ENCODE peak calls at places on chromosomes 12 and 14, in seven cellular contexts. Z is activated CD8-positive, alpha-beta T cell treated with anti-CD3 and anti-CD28 coated beads, Interleukin-2, amount 10 ng/mL, durations not matched to agents 7 days and 5 days; W is activated naive CD8-positive, alpha-beta T cell treated with anti-CD3 and anti-CD28 coated beads, Interleukin-2, amount 50 U/mL, for 24 hours; Q is stimulated activated CD4-positive, alpha-beta T cell treated with anti-CD3 and anti-CD28 coated beads, Interleukin-1b, Interleukin-23, amount 100 ng/mL, for 24 hours; F is heart left ventricle; B is NCI-H1105; X is GM04504. O is an unnamed sample.

GRCh38 chr12:32566663-32567634 is 112.2 kb upstream of the DNM1L start:
- DNase-seq in Z (no peak), W (no peak), Q (no peak), F (no peak), B (no peak), X (no peak), O (no peak)

GRCh38 chr12:24947541-24948451 is 1.1 kb downstream of the BCAT1 start:
- DNase-seq in Z (no peak), W (no peak), Q (no peak), F (no peak), B (no peak), X (no peak), O (no peak)

GRCh38 chr12:127267128-127267527 is 999.8 kb upstream of the TMEM132C start:
- DNase-seq in Z (no peak), W (no peak), Q (no peak), F (no peak), B (no peak), X (no peak), O (no peak)

GRCh38 chr14:101359221-101360044 is 201.9 kb upstream of the DIO3 start:
- DNase-seq in Z (no peak), W (no peak), Q (no peak), F (no peak), B (no peak), X (peak; percentile 1), O (no peak)

GRCh38 chr14:58865520-58866281 is 227.9 kb downstream of the DACT1 start:
- DNase-seq in Z (no peak), W (no peak), Q (no peak), F (no peak), B (no peak), X (no peak), O (no peak)

GRCh38 chr12:26244503-26244902 is 49.1 kb downstream of the SSPN start:
- DNase-seq in Z (no peak), W (no peak), Q (no peak), F (no peak), B (no peak), X (no peak), O (no peak)

GRCh38 chr14:30267141-30267540 is 291.8 kb upstream of the G2E3 start:
- DNase-seq in Z (no peak), W (no peak), Q (no peak), F (no peak), B (no peak), X (no peak), O (no peak)

GRCh38 chr14:68535404-68536024 is 257.4 kb downstream of the ZFP36L1 start:
- DNase-seq in Z (no peak), W (no peak), Q (no peak), F (no peak), B (no peak), X (peak; percentile 82), O (no peak)

GRCh38 chr12:51788876-51789275 is 59.6 kb downstream of the FIGNL2 start:
- DNase-seq in Z (no peak), W (no peak), Q (no peak), F (no peak), B (no peak), X (peak; percentile 47), O (no peak)

GRCh38 chr14:103196716-103197115 is 73.5 kb downstream of the TNFAIP2 start:
- DNase-seq in Z (no peak), W (no peak), Q (no peak), F (no peak), B (no peak), X (no peak), O (no peak)

GRCh38 chr14:61051046-61051445 is 70.0 kb downstream of the SLC38A6 start:
- DNase-seq in Z (no peak), W (no peak), Q (no peak), F (peak; percentile 22), B (no peak), X (no peak), O (no peak)

GRCh38 chr12:39230086-39230485 is 212.8 kb downstream of the KIF21A start:
- DNase-seq in Z (no peak), W (no peak), Q (no peak), F (no peak), B (no peak), X (no peak), O (no peak)

GRCh38 chr12:56385873-56386272 is 23.2 kb upstream of the APOF start:
- DNase-seq in Z (no peak), W (no peak), Q (no peak), F (no peak), B (peak; percentile 3), X (no peak), O (no peak)

GRCh38 chr12:6426882-6427671 is 17.7 kb upstream of the CD27 start:
- DNase-seq in Z (peak; percentile 86), W (peak; percentile 92), Q (peak; percentile 79), F (no peak), B (no peak), X (no peak), O (no peak)

GRCh38 chr12:123973552-123974341 is 732 bp downstream of the ZNF664 start:
- DNase-seq in Z (peak; percentile 42), W (peak; percentile 28), Q (no peak), F (peak; percentile 54), B (no peak), X (no peak), O (no peak)

GRCh38 chr12:41514050-41514449 is 325.9 kb downstream of the PDZRN4 start:
- DNase-seq in Z (no peak), W (no peak), Q (no peak), F (no peak), B (peak; percentile 54), X (no peak), O (no peak)

GRCh38 chr12:102833687-102834435 is 83.2 kb downstream of the PAH start:
- DNase-seq in Z (no peak), W (no peak), Q (no peak), F (no peak), B (no peak), X (no peak), O (no peak)

GRCh38 chr12:87796961-87797516 is 232.2 kb downstream of the C12orf50 start:
- DNase-seq in Z (no peak), W (no peak), Q (no peak), F (no peak), B (no peak), X (no peak), O (no peak)

GRCh38 chr14:54450535-54450934 is 9.4 kb upstream of the CNIH1 start:
- DNase-seq in Z (no peak), W (no peak), Q (no peak), F (no peak), B (no peak), X (peak; percentile 48), O (no peak)

GRCh38 chr12:58917699-58918334 is 2.5 kb downstream of the LRIG3 start:
- DNase-seq in Z (no peak), W (no peak), Q (no peak), F (no peak), B (no peak), X (no peak), O (no peak)

GRCh38 chr14:20757963-20758362 is 10.2 kb upstream of the EDDM3B start:
- DNase-seq in Z (peak; percentile 45), W (peak; percentile 20), Q (no peak), F (peak; percentile 28), B (no peak), X (no peak), O (no peak)

GRCh38 chr14:63418020-63418419 is 99.3 kb upstream of the GPHB5 start:
- DNase-seq in Z (no peak), W (no peak), Q (no peak), F (no peak), B (no peak), X (no peak), O (no peak)

GRCh38 chr12:120972870-120973543 is 5.3 kb upstream of the HNF1A start:
- DNase-seq in Z (no peak), W (no peak), Q (no peak), F (no peak), B (no peak), X (no peak), O (no peak)

GRCh38 chr14:94390372-94391086 is 2.1 kb upstream of the SERPINA1 start:
- DNase-seq in Z (no peak), W (no peak), Q (no peak), F (peak; percentile 54), B (no peak), X (no peak), O (no peak)

GRCh38 chr14:87332001-87332400 is 661.0 kb downstream of the GALC start:
- DNase-seq in Z (no peak), W (no peak), Q (no peak), F (no peak), B (no peak), X (peak; percentile 25), O (no peak)

GRCh38 chr14:70005281-70005805 is 126.1 kb downstream of the SMOC1 start:
- DNase-seq in Z (no peak), W (no peak), Q (no peak), F (no peak), B (no peak), X (no peak), O (no peak)

O was measured in D721Med.